ENCODE peak calls at places on chromosomes 2 and 18, in ten cellular contexts. H, B, J, U, W, Q, E, D, V and G are unnamed samples.

GRCh38 chr2:10071595-10071994 is 8.6 kb downstream of the CYS1 start:
- DNase-seq in H (no peak), B (no peak), J (no peak), U (no peak), W (no peak), Q (no peak), E (no peak), D (no peak), V (no peak), G (no peak)

GRCh38 chr2:79849241-79849640 is 336.4 kb downstream of the CTNNA2 start:
- DNase-seq in H (no peak), B (no peak), J (no peak), U (no peak), W (no peak), Q (no peak), E (no peak), D (no peak), V (no peak), G (no peak)

GRCh38 chr18:3869848-3870247 is 419.9 kb downstream of the TGIF1 start:
- DNase-seq in H (no peak), B (no peak), J (peak), U (peak), W (no peak), Q (no peak), E (no peak), D (no peak), V (no peak), G (no peak)

GRCh38 chr2:215997219-215997618 is 16.1 kb downstream of the MREG start:
- DNase-seq in H (no peak), B (no peak), J (no peak), U (no peak), W (no peak), Q (no peak), E (no peak), D (no peak), V (no peak), G (no peak)

GRCh38 chr18:24763765-24764548 is 303.5 kb downstream of the HRH4 start:
- DNase-seq in H (no peak), B (no peak), J (peak), U (no peak), W (no peak), Q (peak), E (peak), D (no peak), V (no peak), G (peak)

GRCh38 chr2:48668992-48669391 is 51.3 kb downstream of the GTF2A1L start:
- DNase-seq in H (no peak), B (no peak), J (no peak), U (no peak), W (no peak), Q (no peak), E (no peak), D (no peak), V (no peak), G (no peak)

GRCh38 chr18:58314284-58314683 is 270.3 kb downstream of the NEDD4L start:
- DNase-seq in H (peak), B (peak), J (peak), U (peak), W (no peak), Q (peak), E (peak), D (peak), V (peak), G (peak)

GRCh38 chr18:50518787-50519520 is 40.9 kb upstream of the MAPK4 start:
- DNase-seq in H (no peak), B (no peak), J (no peak), U (no peak), W (no peak), Q (no peak), E (no peak), D (no peak), V (no peak), G (no peak)

GRCh38 chr2:105405291-105405690 is 6.4 kb upstream of the FHL2 start:
- DNase-seq in H (no peak), B (no peak), J (peak), U (no peak), W (no peak), Q (no peak), E (peak), D (no peak), V (no peak), G (peak)

GRCh38 chr2:144950874-144951560 is 431.1 kb upstream of the ZEB2 start:
- DNase-seq in H (no peak), B (no peak), J (peak), U (peak), W (no peak), Q (no peak), E (no peak), D (no peak), V (no peak), G (no peak)

GRCh38 chr18:23283933-23284430 is 148.7 kb downstream of the CABLES1 start:
- DNase-seq in H (no peak), B (no peak), J (peak), U (peak), W (no peak), Q (no peak), E (no peak), D (no peak), V (no peak), G (no peak)

GRCh38 chr18:48929212-48929612 is 21.6 kb downstream of the SMAD7 start:
- DNase-seq in H (no peak), B (no peak), J (peak), U (no peak), W (no peak), Q (no peak), E (no peak), D (no peak), V (no peak), G (no peak)

GRCh38 chr2:76675237-76675636 is 846.9 kb downstream of the LRRTM4 start:
- DNase-seq in H (no peak), B (no peak), J (no peak), U (no peak), W (no peak), Q (no peak), E (no peak), D (no peak), V (no peak), G (no peak)

GRCh38 chr18:27185025-27185763 is at the start of gene CHST9:
- DNase-seq in H (no peak), B (no peak), J (no peak), U (no peak), W (no peak), Q (no peak), E (peak), D (peak), V (peak), G (no peak)

GRCh38 chr2:158011055-158011771 is 90.5 kb upstream of the UPP2 start:
- DNase-seq in H (no peak), B (no peak), J (no peak), U (no peak), W (no peak), Q (no peak), E (no peak), D (no peak), V (no peak), G (no peak)

GRCh38 chr18:10971717-10972116 is 177.7 kb downstream of the PIEZO2 start:
- DNase-seq in H (no peak), B (no peak), J (no peak), U (no peak), W (no peak), Q (no peak), E (no peak), D (no peak), V (no peak), G (no peak)

GRCh38 chr2:234751275-234751938 is 200.4 kb upstream of the SH3BP4 start:
- DNase-seq in H (no peak), B (no peak), J (no peak), U (no peak), W (no peak), Q (no peak), E (no peak), D (no peak), V (no peak), G (no peak)

GRCh38 chr2:238260879-238261278 is 21.0 kb upstream of the HES6 start:
- DNase-seq in H (no peak), B (peak), J (no peak), U (no peak), W (no peak), Q (no peak), E (peak), D (no peak), V (no peak), G (no peak)

GRCh38 chr2:121478996-121479735 is 51.5 kb upstream of the RNU4ATAC start:
- DNase-seq in H (no peak), B (no peak), J (peak), U (no peak), W (no peak), Q (no peak), E (no peak), D (no peak), V (no peak), G (no peak)

GRCh38 chr2:31522742-31523141 is 58.0 kb downstream of the SRD5A2 start:
- DNase-seq in H (no peak), B (no peak), J (no peak), U (no peak), W (no peak), Q (no peak), E (no peak), D (no peak), V (no peak), G (no peak)

GRCh38 chr2:73263540-73264331 is 20.5 kb downstream of the FBXO41 start:
- DNase-seq in H (no peak), B (no peak), J (no peak), U (no peak), W (no peak), Q (no peak), E (no peak), D (no peak), V (no peak), G (no peak)

GRCh38 chr18:45670281-45670962 is 53.6 kb upstream of the SLC14A1 start:
- DNase-seq in H (no peak), B (peak), J (peak), U (no peak), W (peak), Q (no peak), E (no peak), D (no peak), V (no peak), G (peak)

GRCh38 chr2:53561155-53561554 is 206.4 kb upstream of the CHAC2 start:
- DNase-seq in H (no peak), B (no peak), J (no peak), U (no peak), W (no peak), Q (no peak), E (no peak), D (no peak), V (no peak), G (no peak)

GRCh38 chr2:47112665-47113435 is 42.3 kb downstream of the STPG4 start:
- DNase-seq in H (no peak), B (no peak), J (no peak), U (no peak), W (no peak), Q (no peak), E (no peak), D (no peak), V (no peak), G (no peak)

GRCh38 chr18:4017479-4017878 is 437.6 kb downstream of the DLGAP1 start:
- DNase-seq in H (no peak), B (no peak), J (peak), U (peak), W (no peak), Q (no peak), E (no peak), D (no peak), V (no peak), G (no peak)

GRCh38 chr2:216606551-216607527 is 26.4 kb upstream of the IGFBP2 start:
- DNase-seq in H (no peak), B (no peak), J (no peak), U (no peak), W (no peak), Q (no peak), E (no peak), D (no peak), V (no peak), G (no peak)

GRCh38 chr2:199757466-199757865 is 93.5 kb downstream of the FTCDNL1 start:
- DNase-seq in H (no peak), B (peak), J (no peak), U (no peak), W (no peak), Q (peak), E (peak), D (peak), V (no peak), G (no peak)

GRCh38 chr2:179233626-179234430 is 30.8 kb downstream of the SESTD1 start:
- DNase-seq in H (no peak), B (no peak), J (no peak), U (no peak), W (no peak), Q (no peak), E (no peak), D (no peak), V (no peak), G (no peak)

GRCh38 chr18:75208836-75209128 is 157 bp downstream of the PTGR3 start:
- DNase-seq in H (no peak), B (peak), J (no peak), U (no peak), W (peak), Q (no peak), E (peak), D (no peak), V (peak), G (no peak)
- TF ChIP-seq POLR2A in H (peak), B (no peak), J (no peak), U (no peak), W (no peak), Q (no peak), E (no peak), D (peak), V (no peak), G (no peak)

GRCh38 chr2:200814917-200815316 is 3.2 kb downstream of the BZW1 start:
- DNase-seq in H (no peak), B (no peak), J (no peak), U (no peak), W (no peak), Q (no peak), E (no peak), D (no peak), V (no peak), G (peak)
- H3K4me3 ChIP-seq in H (no peak), B (no peak), J (no peak), U (no peak), W (no peak), Q (no peak), E (no peak), D (no peak), V (no peak), G (no peak)

GRCh38 chr2:27370026-27370815 is at the start of the genes EIF2B4 and SNX17:
- DNase-seq in H (peak), B (peak), J (peak), U (peak), W (peak), Q (peak), E (peak), D (peak), V (peak), G (peak)
- TF ChIP-seq POLR2A in H (peak), B (peak), J (peak), U (peak), W (peak), Q (peak), E (no peak), D (peak), V (no peak), G (no peak)

GRCh38 chr2:241099246-241099645 is 2.8 kb downstream of the MTERF4 start:
- DNase-seq in H (no peak), B (no peak), J (no peak), U (no peak), W (no peak), Q (no peak), E (no peak), D (no peak), V (no peak), G (peak)
- H3K4me3 ChIP-seq in H (no peak), B (no peak), J (no peak), U (no peak), W (no peak), Q (no peak), E (no peak), D (no peak), V (no peak), G (no peak)

GRCh38 chr2:85132834-85133637 is at the start of gene TCF7L1:
- DNase-seq in H (peak), B (peak), J (peak), U (peak), W (no peak), Q (peak), E (peak), D (peak), V (peak), G (peak)
- TF ChIP-seq POLR2A in H (no peak), B (no peak), J (peak), U (peak), W (no peak), Q (no peak), E (no peak), D (no peak), V (no peak), G (no peak)

DNA sequence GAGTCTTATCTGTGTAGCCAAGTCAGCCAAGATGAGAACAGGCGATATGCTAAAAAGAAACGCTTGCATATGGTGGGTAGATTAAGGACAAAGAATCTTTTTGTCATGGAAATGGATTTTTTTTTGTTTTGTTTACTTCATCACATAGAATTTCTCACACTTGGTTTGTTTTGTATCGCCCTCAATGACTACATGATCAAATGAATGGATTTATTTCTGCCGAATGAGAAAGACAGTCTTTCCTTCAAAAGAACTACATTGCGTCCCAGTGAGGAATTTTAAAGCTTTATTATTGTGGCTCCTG is 2.0 kb downstream of the SALL3 start:
- DNase-seq in H (no peak), B (no peak), J (no peak), U (no peak), W (no peak), Q (no peak), E (no peak), D (no peak), V (no peak), G (no peak)
- H3K4me3 ChIP-seq in H (no peak), B (no peak), J (no peak), U (no peak), W (no peak), Q (no peak), E (no peak), D (no peak), V (no peak), G (no peak)

GRCh38 chr2:178193823-178194599 is at the start of gene OSBPL6:
- DNase-seq in H (peak), B (peak), J (peak), U (peak), W (peak), Q (peak), E (peak), D (peak), V (peak), G (peak)
- TF ChIP-seq POLR2A in H (peak), B (peak), J (no peak), U (peak), W (peak), Q (peak), E (peak), D (peak), V (no peak), G (no peak)